ENCODE peak calls at places on chromosomes 2 and 18, in five cellular contexts. One of them, this sample, is unnamed. For H3K4me1, the result is how much of the 10 kb centered on the place peaks cover.

GRCh38 chr2:233819884-233820765 is 34.2 kb downstream of the HJURP start:
- DNase-seq in uterus: no peak
- DNase-seq in right atrium auricular region: no peak
- DNase-seq in esophagus squamous epithelium: no peak
- DNase-seq in endodermal cell: peak
- DNase-seq in this sample: no peak

GRCh38 chr2:45137941-45138695 is 128.9 kb upstream of the SIX2 start:
- DNase-seq in uterus: no peak
- DNase-seq in right atrium auricular region: no peak
- DNase-seq in esophagus squamous epithelium: no peak
- DNase-seq in endodermal cell: no peak
- DNase-seq in this sample: no peak

GRCh38 chr2:11941201-11942041 is 195.0 kb downstream of the LPIN1 start:
- DNase-seq in uterus: no peak
- DNase-seq in right atrium auricular region: no peak
- DNase-seq in esophagus squamous epithelium: no peak
- DNase-seq in endodermal cell: no peak
- DNase-seq in this sample: peak

GRCh38 chr2:15941483-15941853 is 1.1 kb downstream of the MYCN start:
- DNase-seq in uterus: no peak
- DNase-seq in right atrium auricular region: no peak
- DNase-seq in esophagus squamous epithelium: no peak
- DNase-seq in endodermal cell: peak
- DNase-seq in this sample: no peak

GRCh38 chr2:18663861-18664260 is 74.5 kb upstream of the NT5C1B start:
- DNase-seq in uterus: no peak
- DNase-seq in right atrium auricular region: no peak
- DNase-seq in esophagus squamous epithelium: no peak
- DNase-seq in endodermal cell: no peak
- DNase-seq in this sample: no peak

GRCh38 chr2:169928463-169928864 is 101.2 kb downstream of the UBR3 start:
- DNase-seq in uterus: no peak
- DNase-seq in right atrium auricular region: no peak
- DNase-seq in esophagus squamous epithelium: no peak
- DNase-seq in endodermal cell: no peak
- DNase-seq in this sample: no peak

GRCh38 chr2:19038096-19039015 is 320.1 kb downstream of the OSR1 start:
- DNase-seq in uterus: no peak
- DNase-seq in right atrium auricular region: no peak
- DNase-seq in esophagus squamous epithelium: no peak
- DNase-seq in endodermal cell: no peak
- DNase-seq in this sample: no peak

GRCh38 chr2:73249636-73250035 is 15.5 kb downstream of the CCT7 start:
- DNase-seq in uterus: no peak
- DNase-seq in right atrium auricular region: no peak
- DNase-seq in esophagus squamous epithelium: no peak
- DNase-seq in endodermal cell: no peak
- DNase-seq in this sample: no peak

GRCh38 chr2:95348609-95349567 is 51.7 kb downstream of the KCNIP3 start:
- DNase-seq in uterus: peak
- DNase-seq in right atrium auricular region: no peak
- DNase-seq in esophagus squamous epithelium: no peak
- DNase-seq in endodermal cell: no peak
- DNase-seq in this sample: peak

GRCh38 chr2:134774786-134775641 is 56.2 kb upstream of the TMEM163 start:
- DNase-seq in uterus: no peak
- DNase-seq in right atrium auricular region: no peak
- DNase-seq in esophagus squamous epithelium: no peak
- DNase-seq in endodermal cell: peak
- DNase-seq in this sample: no peak

GRCh38 chr2:56183643-56184499 is at the start of gene CCDC85A:
- DNase-seq in uterus: peak
- DNase-seq in right atrium auricular region: peak
- DNase-seq in esophagus squamous epithelium: no peak
- DNase-seq in endodermal cell: peak
- DNase-seq in this sample: peak
- H3K27ac ChIP-seq in uterus: peak
- H3K27ac ChIP-seq in right atrium auricular region: peak
- H3K27ac ChIP-seq in esophagus squamous epithelium: peak
- H3K27ac ChIP-seq in endodermal cell: no peak
- H3K27ac ChIP-seq in this sample: peak

DNA sequence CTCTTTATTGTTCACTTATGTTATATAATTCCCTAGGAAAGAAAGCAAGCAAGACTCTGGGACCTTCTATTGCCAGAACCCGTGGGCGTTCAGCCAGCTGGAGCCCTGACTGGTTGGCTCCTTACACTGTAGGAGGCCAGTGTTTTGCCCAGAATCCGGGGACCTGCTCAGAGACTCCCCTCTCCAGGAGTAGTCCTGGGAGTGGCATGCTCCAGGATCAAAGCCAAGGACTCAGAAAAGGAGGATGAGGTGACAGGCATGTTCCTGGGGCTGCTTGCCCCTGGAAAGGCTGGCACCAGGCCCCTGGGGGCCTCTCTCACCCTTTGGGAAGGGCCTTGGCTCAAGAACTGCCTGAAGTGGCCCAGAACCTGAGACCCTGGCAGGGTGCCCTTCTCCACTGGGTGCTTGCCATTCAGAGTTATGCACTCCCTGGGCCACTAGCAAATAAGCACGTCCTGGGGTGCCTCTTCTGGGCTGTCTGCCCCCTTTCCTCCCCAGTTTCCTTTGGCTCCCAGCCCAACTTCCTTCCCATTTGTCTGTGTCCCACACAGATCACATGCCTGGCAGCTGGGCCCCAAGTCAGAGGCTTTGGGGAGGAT is 19.5 kb upstream of the KIF3C start:
- DNase-seq in uterus: peak
- DNase-seq in right atrium auricular region: peak
- DNase-seq in esophagus squamous epithelium: no peak
- DNase-seq in endodermal cell: no peak
- DNase-seq in this sample: peak
- H3K4me1 ChIP-seq in uterus: under half
- H3K4me1 ChIP-seq in right atrium auricular region: under half
- H3K4me1 ChIP-seq in esophagus squamous epithelium: under half
- H3K4me1 ChIP-seq in endodermal cell: under half
- H3K4me1 ChIP-seq in this sample: under half

GRCh38 chr2:182610231-182610630 is 105.8 kb upstream of the DNAJC10 start:
- DNase-seq in uterus: no peak
- DNase-seq in right atrium auricular region: no peak
- DNase-seq in esophagus squamous epithelium: no peak
- DNase-seq in endodermal cell: no peak
- DNase-seq in this sample: no peak

GRCh38 chr2:182606728-182607681 is 109.1 kb upstream of the DNAJC10 start:
- DNase-seq in uterus: no peak
- DNase-seq in right atrium auricular region: no peak
- DNase-seq in esophagus squamous epithelium: no peak
- DNase-seq in endodermal cell: no peak
- DNase-seq in this sample: no peak

GRCh38 chr2:182608181-182608845 is 107.7 kb upstream of the DNAJC10 start:
- DNase-seq in uterus: no peak
- DNase-seq in right atrium auricular region: no peak
- DNase-seq in esophagus squamous epithelium: no peak
- DNase-seq in endodermal cell: no peak
- DNase-seq in this sample: no peak

GRCh38 chr2:182615036-182615435 is 101.0 kb upstream of the DNAJC10 start:
- DNase-seq in uterus: no peak
- DNase-seq in right atrium auricular region: no peak
- DNase-seq in esophagus squamous epithelium: no peak
- DNase-seq in endodermal cell: no peak
- DNase-seq in this sample: no peak

GRCh38 chr2:182611009-182611408 is 105.0 kb upstream of the DNAJC10 start:
- DNase-seq in uterus: no peak
- DNase-seq in right atrium auricular region: no peak
- DNase-seq in esophagus squamous epithelium: no peak
- DNase-seq in endodermal cell: peak
- DNase-seq in this sample: no peak
- TF ChIP-seq CTCF in uterus: no peak
- TF ChIP-seq CTCF in right atrium auricular region: no peak
- TF ChIP-seq CTCF in esophagus squamous epithelium: no peak
- TF ChIP-seq CTCF in endodermal cell: peak
- TF ChIP-seq CTCF in this sample: no peak

DNA sequence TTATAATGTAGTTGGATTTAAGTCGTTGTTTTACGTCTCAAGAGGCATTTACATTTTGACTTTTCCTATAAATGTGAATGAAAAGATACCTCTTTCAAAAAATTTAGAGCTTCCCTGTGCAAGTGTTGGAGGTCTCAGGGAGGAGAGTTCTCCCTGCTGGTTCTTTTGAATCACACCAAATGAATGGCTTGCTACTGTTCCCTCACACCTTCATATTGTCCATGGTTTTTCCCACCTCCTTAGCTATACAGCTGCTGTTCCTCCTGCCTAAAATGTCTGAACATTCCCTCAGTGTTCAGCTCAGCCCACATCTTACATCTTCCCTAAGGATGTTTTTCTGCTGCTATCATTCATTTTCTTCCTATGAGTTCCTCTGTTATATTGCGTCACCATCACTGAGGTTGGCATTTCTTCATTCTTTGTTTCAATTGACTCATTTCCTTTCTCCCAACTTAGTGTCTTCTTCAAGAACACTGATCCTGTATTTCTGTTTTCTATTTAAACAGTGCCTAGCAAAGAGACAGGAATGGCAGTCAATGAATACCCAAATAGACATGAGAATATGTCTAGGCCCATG is 46.0 kb downstream of the COX7A2L start:
- DNase-seq in uterus: no peak
- DNase-seq in right atrium auricular region: no peak
- DNase-seq in esophagus squamous epithelium: no peak
- DNase-seq in endodermal cell: no peak
- DNase-seq in this sample: no peak
- H3K27ac ChIP-seq in uterus: no peak
- H3K27ac ChIP-seq in right atrium auricular region: no peak
- H3K27ac ChIP-seq in esophagus squamous epithelium: no peak
- H3K27ac ChIP-seq in endodermal cell: no peak
- H3K27ac ChIP-seq in this sample: no peak

DNA sequence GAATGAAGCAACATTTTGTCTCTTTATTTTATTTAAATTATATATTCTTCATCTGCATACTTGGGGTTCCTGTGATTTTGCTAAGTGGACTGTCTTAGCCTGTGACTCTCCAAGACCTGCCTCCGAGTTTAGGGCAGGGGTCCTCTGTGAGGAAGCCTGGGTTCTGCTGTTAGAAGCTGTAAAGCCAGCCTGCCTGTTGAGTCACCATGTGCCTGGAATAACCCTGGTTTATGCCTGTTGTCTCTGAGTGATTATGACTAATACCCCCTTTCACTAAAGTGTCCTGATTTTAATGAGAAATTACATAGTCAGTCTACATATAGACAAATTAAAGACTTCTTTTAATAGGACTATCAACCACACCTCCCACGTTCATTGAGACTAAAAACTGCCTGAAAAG is 369.1 kb downstream of the ZNF521 start:
- DNase-seq in uterus: no peak
- DNase-seq in right atrium auricular region: no peak
- DNase-seq in esophagus squamous epithelium: no peak
- DNase-seq in endodermal cell: no peak
- DNase-seq in this sample: no peak
- H3K4me1 ChIP-seq in uterus: under half
- H3K4me1 ChIP-seq in right atrium auricular region: under half
- H3K4me1 ChIP-seq in esophagus squamous epithelium: under half
- H3K4me1 ChIP-seq in endodermal cell: under half
- H3K4me1 ChIP-seq in this sample: under half

GRCh38 chr2:165562235-165562634 is 92.7 kb downstream of the CSRNP3 start:
- DNase-seq in uterus: no peak
- DNase-seq in right atrium auricular region: no peak
- DNase-seq in esophagus squamous epithelium: no peak
- DNase-seq in endodermal cell: no peak
- DNase-seq in this sample: no peak

GRCh38 chr2:165560377-165560988 is 91.0 kb downstream of the CSRNP3 start:
- DNase-seq in uterus: no peak
- DNase-seq in right atrium auricular region: no peak
- DNase-seq in esophagus squamous epithelium: no peak
- DNase-seq in endodermal cell: no peak
- DNase-seq in this sample: no peak

GRCh38 chr2:165563468-165564225 is 94.1 kb downstream of the CSRNP3 start:
- DNase-seq in uterus: no peak
- DNase-seq in right atrium auricular region: no peak
- DNase-seq in esophagus squamous epithelium: no peak
- DNase-seq in endodermal cell: no peak
- DNase-seq in this sample: no peak

DNA sequence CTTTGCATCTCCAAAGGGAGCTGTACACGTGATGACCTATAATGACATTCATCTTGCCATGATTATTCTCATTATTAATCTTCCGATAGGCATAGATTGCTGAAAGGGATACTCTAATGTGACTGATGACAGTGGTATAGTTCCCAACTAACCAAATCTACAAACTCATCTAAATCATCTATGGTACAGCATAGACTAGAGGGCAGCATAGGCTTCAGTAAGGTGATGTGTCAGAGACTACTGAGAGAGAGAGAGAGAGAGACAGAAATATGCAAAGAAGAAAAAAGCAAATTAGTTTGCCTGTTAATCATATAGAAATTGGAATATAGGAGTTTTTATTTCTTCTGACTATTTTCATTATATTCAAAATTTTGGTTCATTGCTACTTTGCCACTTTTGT is 89.3 kb downstream of the CSRNP3 start:
- DNase-seq in uterus: no peak
- DNase-seq in right atrium auricular region: no peak
- DNase-seq in esophagus squamous epithelium: no peak
- DNase-seq in endodermal cell: no peak
- DNase-seq in this sample: no peak
- TF ChIP-seq CTCF in uterus: no peak
- TF ChIP-seq CTCF in right atrium auricular region: no peak
- TF ChIP-seq CTCF in esophagus squamous epithelium: no peak
- TF ChIP-seq CTCF in endodermal cell: no peak
- TF ChIP-seq CTCF in this sample: no peak